ENCODE peak calls at places on chromosomes 4 and X, in five cellular contexts. One of them, this sample, is unnamed.

GRCh38 chr4:187238646-187239045 is 515.0 kb upstream of the FAT1 start:
- DNase-seq in tibial artery: no peak
- DNase-seq in CD8-positive, alpha-beta T cell: no peak
- DNase-seq in coronary artery: no peak
- DNase-seq in SK-MEL-5: no peak
- DNase-seq in this sample: no peak

GRCh38 chrX:149504915-149505651 is at the start of gene IDS:
- DNase-seq in tibial artery: peak
- DNase-seq in CD8-positive, alpha-beta T cell: peak
- DNase-seq in coronary artery: peak
- DNase-seq in SK-MEL-5: peak
- DNase-seq in this sample: peak

GRCh38 chr4:145731026-145731425 is 51.1 kb downstream of the C4orf51 start:
- DNase-seq in tibial artery: no peak
- DNase-seq in CD8-positive, alpha-beta T cell: no peak
- DNase-seq in coronary artery: no peak
- DNase-seq in SK-MEL-5: no peak
- DNase-seq in this sample: no peak

GRCh38 chr4:47490550-47490949 is 5.5 kb downstream of the ATP10D start:
- DNase-seq in tibial artery: no peak
- DNase-seq in CD8-positive, alpha-beta T cell: no peak
- DNase-seq in coronary artery: no peak
- DNase-seq in SK-MEL-5: peak
- DNase-seq in this sample: no peak

GRCh38 chrX:109797311-109797975 is 64.4 kb upstream of the ACSL4 start:
- DNase-seq in tibial artery: no peak
- DNase-seq in CD8-positive, alpha-beta T cell: no peak
- DNase-seq in coronary artery: no peak
- DNase-seq in SK-MEL-5: no peak
- DNase-seq in this sample: no peak

GRCh38 chrX:18887177-18887820 is 96.6 kb downstream of the PHKA2 start:
- DNase-seq in tibial artery: no peak
- DNase-seq in CD8-positive, alpha-beta T cell: no peak
- DNase-seq in coronary artery: no peak
- DNase-seq in SK-MEL-5: no peak
- DNase-seq in this sample: no peak

GRCh38 chrX:97747346-97747745 is 863.6 kb downstream of the RPA4 start:
- DNase-seq in tibial artery: no peak
- DNase-seq in CD8-positive, alpha-beta T cell: no peak
- DNase-seq in coronary artery: no peak
- DNase-seq in SK-MEL-5: no peak
- DNase-seq in this sample: no peak

GRCh38 chr4:43112139-43112538 is 219.6 kb downstream of the GRXCR1 start:
- DNase-seq in tibial artery: no peak
- DNase-seq in CD8-positive, alpha-beta T cell: no peak
- DNase-seq in coronary artery: no peak
- DNase-seq in SK-MEL-5: no peak
- DNase-seq in this sample: no peak

GRCh38 chr4:85720736-85721135 is 245.8 kb downstream of the ARHGAP24 start:
- DNase-seq in tibial artery: no peak
- DNase-seq in CD8-positive, alpha-beta T cell: no peak
- DNase-seq in coronary artery: no peak
- DNase-seq in SK-MEL-5: no peak
- DNase-seq in this sample: no peak

GRCh38 chr4:182204042-182204441 is 39.2 kb upstream of the TENM3 start:
- DNase-seq in tibial artery: no peak
- DNase-seq in CD8-positive, alpha-beta T cell: no peak
- DNase-seq in coronary artery: no peak
- DNase-seq in SK-MEL-5: no peak
- DNase-seq in this sample: no peak

GRCh38 chr4:13985824-13986223 is 358.3 kb upstream of the BOD1L1 start:
- DNase-seq in tibial artery: no peak
- DNase-seq in CD8-positive, alpha-beta T cell: no peak
- DNase-seq in coronary artery: no peak
- DNase-seq in SK-MEL-5: no peak
- DNase-seq in this sample: no peak

GRCh38 chrX:83008415-83008814 is 499.7 kb upstream of the POU3F4 start:
- DNase-seq in tibial artery: no peak
- DNase-seq in CD8-positive, alpha-beta T cell: no peak
- DNase-seq in coronary artery: no peak
- DNase-seq in SK-MEL-5: peak
- DNase-seq in this sample: no peak

GRCh38 chr4:139988863-139989765 is 164.9 kb downstream of the MAML3 start:
- DNase-seq in tibial artery: peak
- DNase-seq in CD8-positive, alpha-beta T cell: no peak
- DNase-seq in coronary artery: no peak
- DNase-seq in SK-MEL-5: peak
- DNase-seq in this sample: no peak

GRCh38 chrX:48958635-48959094 is 1.3 kb upstream of the OTUD5 start:
- DNase-seq in tibial artery: peak
- DNase-seq in CD8-positive, alpha-beta T cell: no peak
- DNase-seq in coronary artery: peak
- DNase-seq in SK-MEL-5: peak
- DNase-seq in this sample: no peak

GRCh38 chr4:102308032-102308799 is 37.1 kb downstream of the SLC39A8 start:
- DNase-seq in tibial artery: no peak
- DNase-seq in CD8-positive, alpha-beta T cell: no peak
- DNase-seq in coronary artery: no peak
- DNase-seq in SK-MEL-5: no peak
- DNase-seq in this sample: no peak

GRCh38 chrX:18596096-18596495 is 75.8 kb downstream of the RS1 start:
- DNase-seq in tibial artery: no peak
- DNase-seq in CD8-positive, alpha-beta T cell: no peak
- DNase-seq in coronary artery: no peak
- DNase-seq in SK-MEL-5: no peak
- DNase-seq in this sample: no peak

GRCh38 chrX:13223868-13224555 is 95.8 kb downstream of the ATXN3L start:
- DNase-seq in tibial artery: no peak
- DNase-seq in CD8-positive, alpha-beta T cell: no peak
- DNase-seq in coronary artery: no peak
- DNase-seq in SK-MEL-5: peak
- DNase-seq in this sample: no peak

GRCh38 chr4:179130122-179130714 is 1688.0 kb upstream of the AGA start:
- DNase-seq in tibial artery: no peak
- DNase-seq in CD8-positive, alpha-beta T cell: no peak
- DNase-seq in coronary artery: no peak
- DNase-seq in SK-MEL-5: no peak
- DNase-seq in this sample: no peak

This sample was measured in activated T-cell treated with anti-CD3 and anti-CD28 coated beads for 1 hour.